ENCODE peak calls at places on chromosomes 3 and 15, in six cellular contexts. S, K, Y, X, I and T are unnamed samples.
A peak's percentile ranks its signal among the peaks of the same experiment; 100 is the strongest.

GRCh38 chr3:45330500-45331295 is 57.7 kb upstream of the LARS2 start:
- DNase-seq in S (no peak), K (no peak), Y (peak; percentile 35), X (no peak), I (no peak), T (no peak)

GRCh38 chr3:180000500-180000899 is 36.2 kb downstream of the PEX5L start:
- DNase-seq in S (no peak), K (no peak), Y (peak; percentile 42), X (no peak), I (no peak), T (no peak)

GRCh38 chr3:95134693-95135375 is 1072.0 kb downstream of the NSUN3 start:
- DNase-seq in S (no peak), K (no peak), Y (no peak), X (no peak), I (no peak), T (no peak)

GRCh38 chr3:106428565-106428994 is 559.8 kb upstream of the CBLB start:
- DNase-seq in S (no peak), K (no peak), Y (peak; percentile 95), X (no peak), I (peak; percentile 51), T (no peak)

GRCh38 chr3:86986666-86987420 is 4.1 kb downstream of the VGLL3 start:
- DNase-seq in S (no peak), K (no peak), Y (peak; percentile 59), X (no peak), I (no peak), T (no peak)

GRCh38 chr3:61924065-61924740 is 362.8 kb downstream of the PTPRG start:
- DNase-seq in S (no peak), K (no peak), Y (no peak), X (no peak), I (no peak), T (no peak)

GRCh38 chr3:196660381-196661166 is 21.1 kb downstream of the NRROS start:
- DNase-seq in S (no peak), K (no peak), Y (no peak), X (no peak), I (no peak), T (no peak)

GRCh38 chr3:196645091-196645490 is 5.6 kb downstream of the NRROS start:
- DNase-seq in S (no peak), K (no peak), Y (no peak), X (no peak), I (no peak), T (peak; percentile 36)

GRCh38 chr3:120625199-120625598 is 29.1 kb downstream of the NDUFB4 start:
- DNase-seq in S (no peak), K (no peak), Y (no peak), X (no peak), I (no peak), T (no peak)

GRCh38 chr15:66633346-66633745 is 67.5 kb upstream of the LCTL start:
- DNase-seq in S (no peak), K (no peak), Y (no peak), X (no peak), I (no peak), T (no peak)

GRCh38 chr3:46944191-46944590 is 32.4 kb downstream of the CCDC12 start:
- DNase-seq in S (no peak), K (no peak), Y (no peak), X (no peak), I (no peak), T (no peak)

GRCh38 chr3:129315386-129315991 is 36.8 kb downstream of the HMCES start:
- DNase-seq in S (no peak), K (peak; percentile 66), Y (peak; percentile 35), X (no peak), I (peak; percentile 71), T (peak; percentile 82)

GRCh38 chr3:76497636-76498035 is 542.3 kb upstream of the ROBO2 start:
- DNase-seq in S (peak; percentile 54), K (no peak), Y (no peak), X (no peak), I (no peak), T (no peak)

GRCh38 chr3:14811733-14812132 is 7.0 kb upstream of the FGD5 start:
- DNase-seq in S (no peak), K (no peak), Y (no peak), X (no peak), I (no peak), T (no peak)

GRCh38 chr3:183725387-183725786 is 27.8 kb downstream of the YEATS2 start:
- DNase-seq in S (no peak), K (no peak), Y (no peak), X (no peak), I (no peak), T (no peak)

GRCh38 chr15:96353931-96354730 is 23.6 kb downstream of the NR2F2 start:
- DNase-seq in S (peak; percentile 81), K (no peak), Y (no peak), X (no peak), I (peak; percentile 71), T (no peak)

GRCh38 chr3:53628546-53629395 is 134.4 kb downstream of the CACNA1D start:
- DNase-seq in S (peak; percentile 22), K (no peak), Y (peak; percentile 60), X (no peak), I (no peak), T (no peak)

GRCh38 chr15:57885435-57885834 is 178.9 kb downstream of the POLR2M start:
- DNase-seq in S (no peak), K (no peak), Y (no peak), X (no peak), I (no peak), T (no peak)

GRCh38 chr3:114408763-114409162 is 114.9 kb downstream of the TIGIT start:
- DNase-seq in S (no peak), K (no peak), Y (no peak), X (no peak), I (no peak), T (no peak)

GRCh38 chr3:50112462-50112861 is 23.7 kb downstream of the RBM5 start:
- DNase-seq in S (no peak), K (no peak), Y (peak; percentile 14), X (no peak), I (no peak), T (no peak)

GRCh38 chr3:47399016-47399415 is 18.2 kb downstream of the PTPN23 start:
- DNase-seq in S (no peak), K (no peak), Y (no peak), X (no peak), I (no peak), T (no peak)

GRCh38 chr3:25520926-25521559 is 93.0 kb downstream of the RARB start:
- DNase-seq in S (no peak), K (no peak), Y (no peak), X (no peak), I (no peak), T (no peak)

DNA sequence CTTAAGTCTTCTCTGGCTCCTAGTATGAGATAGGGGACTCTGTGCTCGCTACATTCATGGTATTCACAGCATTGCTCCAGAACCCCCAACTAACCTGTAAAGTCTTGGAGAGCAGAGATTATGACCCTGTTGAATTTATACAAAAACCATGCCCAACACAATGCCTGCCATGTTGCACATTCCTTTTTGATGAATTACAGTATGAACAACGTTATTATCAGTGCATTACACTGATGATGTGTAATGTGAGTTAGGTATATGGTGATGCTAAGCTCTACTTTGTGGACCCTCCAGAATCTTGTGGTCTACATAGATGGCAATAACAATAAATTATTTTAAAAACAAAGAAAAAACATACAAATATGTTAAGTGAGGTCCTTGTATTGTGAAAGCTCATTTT is 64.3 kb downstream of the EOMES start:
- DNase-seq in S (no peak), K (no peak), Y (no peak), X (no peak), I (no peak), T (no peak)
- H3K36me3 ChIP-seq in S (no peaks in the 10 kb centered on the region), K (no peaks in the 10 kb centered on the region), Y (no peaks in the 10 kb centered on the region), X (no peaks in the 10 kb centered on the region), I (no peaks in the 10 kb centered on the region), T (no peaks in the 10 kb centered on the region)

DNA sequence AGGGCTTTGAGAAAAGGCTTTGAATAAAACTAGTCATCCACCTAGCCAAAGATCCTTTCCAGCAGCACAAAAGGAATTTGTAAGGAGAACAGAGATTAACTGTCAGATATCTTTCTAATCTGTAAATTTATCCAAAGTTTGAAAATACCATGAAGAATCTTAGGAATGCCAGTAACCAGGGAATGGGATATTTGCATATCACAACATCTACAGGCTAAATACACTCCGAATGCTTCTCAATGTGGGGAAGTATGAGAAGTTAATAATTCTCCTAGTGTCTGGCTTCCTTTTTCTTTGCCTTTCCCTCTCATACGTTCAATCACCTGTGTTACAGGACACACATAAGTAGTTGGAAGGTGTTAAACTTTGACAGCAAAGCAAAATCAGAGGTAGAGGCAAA is 7.8 kb downstream of the ANAPC13 start:
- DNase-seq in S (no peak), K (no peak), Y (no peak), X (no peak), I (no peak), T (no peak)
- H3K27ac ChIP-seq in S (no peak overlapping the region), K (no peak overlapping the region), Y (peak overlapping the region; percentile 66), X (peak overlapping the region; percentile 6), I (no peak overlapping the region), T (peak overlapping the region; percentile 27)

DNA sequence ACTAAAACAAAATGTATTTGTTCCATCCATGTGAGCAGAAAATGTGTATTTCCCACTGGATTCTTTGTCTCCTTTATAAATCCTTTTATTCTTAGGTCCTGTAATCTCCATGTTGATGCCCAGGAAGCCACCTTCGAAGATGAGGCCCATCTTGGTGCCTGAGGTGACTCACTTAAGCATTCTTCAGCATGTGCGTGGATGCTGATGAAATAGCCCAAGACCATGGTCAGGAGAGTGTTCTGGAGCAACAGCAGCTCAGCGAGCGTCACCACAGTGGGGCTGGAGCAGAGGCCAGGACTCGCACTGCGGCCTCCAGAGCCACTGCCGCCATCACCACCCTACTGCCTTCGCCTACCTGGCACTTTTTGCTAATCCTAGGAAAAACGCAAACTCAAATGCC is 520.9 kb downstream of the FHIT start:
- DNase-seq in S (no peak), K (no peak), Y (no peak), X (no peak), I (no peak), T (no peak)
- H3K36me3 ChIP-seq in S (no peaks in the 10 kb centered on the region), K (no peaks in the 10 kb centered on the region), Y (no peaks in the 10 kb centered on the region), X (no peaks in the 10 kb centered on the region), I (no peaks in the 10 kb centered on the region), T (no peaks in the 10 kb centered on the region)

GRCh38 chr15:70265986-70266385 is 168.3 kb upstream of the TLE3 start:
- DNase-seq in S (no peak), K (no peak), Y (no peak), X (no peak), I (no peak), T (no peak)
- H3K27ac ChIP-seq in S (no peak overlapping the region), K (no peak overlapping the region), Y (no peak overlapping the region), X (no peak overlapping the region), I (no peak overlapping the region), T (no peak overlapping the region)

GRCh38 chr15:84793431-84793830 is 23.7 kb upstream of the ALPK3 start:
- DNase-seq in S (no peak), K (no peak), Y (no peak), X (peak; percentile 93), I (no peak), T (no peak)
- H3K36me3 ChIP-seq in S (peaks cover 9% of the 10 kb centered on the region), K (no peaks in the 10 kb centered on the region), Y (peaks cover 16% of the 10 kb centered on the region), X (peaks cover 53% of the 10 kb centered on the region), I (no peaks in the 10 kb centered on the region), T (peaks cover 69% of the 10 kb centered on the region)

DNA sequence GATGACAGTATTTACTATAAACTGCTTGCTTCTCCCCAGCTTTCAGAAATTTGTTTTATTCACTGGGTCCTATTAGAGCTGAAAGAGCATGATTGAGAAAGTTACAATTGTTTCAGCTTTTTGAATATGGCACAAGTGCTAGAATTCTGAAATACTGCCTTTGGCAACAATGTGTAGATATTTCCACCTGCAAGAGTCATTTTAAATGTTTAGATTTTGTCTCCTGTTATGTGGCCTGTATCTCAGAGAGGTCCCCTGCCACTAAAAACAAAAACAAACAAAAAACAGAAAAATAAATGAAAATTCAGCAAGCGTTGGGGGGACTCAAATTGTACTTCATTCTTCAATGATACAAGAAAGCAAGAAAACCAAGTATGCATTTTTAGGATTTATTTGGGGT is 28.7 kb downstream of the TGFBR2 start:
- DNase-seq in S (no peak), K (no peak), Y (no peak), X (no peak), I (no peak), T (no peak)
- H3K27ac ChIP-seq in S (no peak overlapping the region), K (peak overlapping the region; percentile 8), Y (no peak overlapping the region), X (no peak overlapping the region), I (no peak overlapping the region), T (peak overlapping the region; percentile 44)